ENCODE peak calls at places on chromosomes 5 and 9, in six cellular contexts. I, P, J, K, U and A are unnamed samples.
A peak's percentile ranks its signal among the peaks of the same experiment; 100 is the strongest.

GRCh38 chr9:108445431-108446018 is 410.3 kb downstream of the ACTL7B start:
- DNase-seq in K (no peak), P (no peak), U (no peak), J (no peak), I (no peak), A (no peak)

GRCh38 chr9:33255471-33255870 is 9.0 kb downstream of the BAG1 start:
- DNase-seq in J (no peak), P (no peak), U (no peak), I (no peak), K (no peak), A (no peak)

GRCh38 chr9:16136961-16137360 is 584.1 kb downstream of the CCDC171 start:
- DNase-seq in P (no peak), U (no peak), K (no peak), I (peak; percentile 67), J (peak; percentile 79), A (peak; percentile 46)

GRCh38 chr5:77935516-77936364 is 159.6 kb upstream of the TBCA start:
- DNase-seq in K (no peak), P (no peak), J (no peak), U (peak; percentile 74), I (no peak), A (no peak)

GRCh38 chr9:88219601-88220000 is 81.3 kb upstream of the SPATA31C2 start:
- DNase-seq in J (no peak), K (no peak), U (no peak), P (no peak), I (no peak), A (no peak)

GRCh38 chr5:82719368-82719767 is 357.8 kb downstream of the TMEM167A start:
- DNase-seq in K (no peak), P (peak; percentile 16), I (no peak), J (peak; percentile 2), U (no peak), A (no peak)

GRCh38 chr5:171984748-171985419 is 21.6 kb downstream of the FBXW11 start:
- DNase-seq in P (no peak), J (peak; percentile 98), I (no peak), K (no peak), U (no peak), A (no peak)

GRCh38 chr5:2186472-2187015 is 303.8 kb upstream of the IRX4 start:
- DNase-seq in K (no peak), U (no peak), J (no peak), I (no peak), P (peak; percentile 1), A (no peak)

GRCh38 chr5:2902186-2902585 is 150.7 kb upstream of the IRX2 start:
- DNase-seq in K (no peak), P (no peak), U (no peak), I (no peak), J (no peak), A (no peak)

GRCh38 chr5:101163088-101163487 is 260.0 kb upstream of the ST8SIA4 start:
- DNase-seq in J (no peak), I (no peak), P (no peak), U (no peak), K (no peak), A (no peak)

GRCh38 chr9:113635586-113635985 is 172.1 kb downstream of the RGS3 start:
- DNase-seq in J (no peak), I (no peak), U (no peak), P (no peak), K (no peak), A (no peak)

GRCh38 chr5:62306494-62307363 is 723 bp downstream of the KIF2A start:
- DNase-seq in J (peak; percentile 35), I (peak; percentile 42), K (peak; percentile 19), U (peak; percentile 19), P (peak; percentile 50), A (no peak)

GRCh38 chr9:86093788-86094555 is 5.4 kb downstream of the GOLM1 start:
- DNase-seq in K (no peak), U (no peak), P (no peak), J (peak; percentile 15), I (no peak), A (no peak)

GRCh38 chr5:66810151-66810550 is 214.0 kb downstream of the MAST4 start:
- DNase-seq in U (no peak), J (no peak), K (no peak), I (no peak), P (no peak), A (no peak)

GRCh38 chr5:128673970-128674369 is 135.9 kb upstream of the FBN2 start:
- DNase-seq in U (no peak), I (no peak), K (no peak), P (no peak), J (no peak), A (no peak)

GRCh38 chr5:40413747-40414146 is 266.0 kb upstream of the PTGER4 start:
- DNase-seq in U (no peak), I (no peak), P (no peak), J (peak; percentile 61), K (no peak), A (no peak)

GRCh38 chr9:9563817-9564216 is 1049.0 kb downstream of the PTPRD start:
- DNase-seq in U (no peak), I (no peak), K (no peak), J (no peak), P (no peak), A (no peak)

GRCh38 chr5:135578685-135579341 is at the start of gene CXCL14:
- DNase-seq in J (peak; percentile 49), U (no peak), P (peak; percentile 37), I (peak; percentile 47), K (no peak), A (peak; percentile 52)

GRCh38 chr9:131714161-131714646 is 25.7 kb downstream of the RAPGEF1 start:
- DNase-seq in I (peak; percentile 64), J (peak; percentile 91), K (no peak), P (peak; percentile 59), U (no peak), A (peak; percentile 69)

GRCh38 chr9:97072285-97072770 is 33.4 kb upstream of the CTSV start:
- DNase-seq in K (no peak), P (no peak), I (no peak), J (no peak), U (no peak), A (no peak)

GRCh38 chr5:79628811-79629210 is 16.6 kb downstream of the TENT2 start:
- DNase-seq in P (no peak), K (no peak), J (no peak), U (no peak), I (no peak), A (no peak)

GRCh38 chr5:77945874-77946273 is 169.7 kb upstream of the TBCA start:
- DNase-seq in K (no peak), I (no peak), P (no peak), U (no peak), J (no peak), A (no peak)

GRCh38 chr5:57791875-57792274 is 309.3 kb upstream of the ACTBL2 start:
- DNase-seq in P (no peak), U (no peak), I (no peak), J (no peak), K (no peak), A (no peak)

GRCh38 chr9:12640866-12641636 is 52.1 kb upstream of the TYRP1 start:
- DNase-seq in U (no peak), P (no peak), K (peak; percentile 40), I (no peak), J (no peak), A (no peak)

GRCh38 chr5:11383506-11384095 is 520.6 kb downstream of the CTNND2 start:
- DNase-seq in P (no peak), I (no peak), J (no peak), U (no peak), K (peak; percentile 61), A (no peak)

GRCh38 chr9:124359426-124359825 is 55.8 kb downstream of the PSMB7 start:
- DNase-seq in P (no peak), I (no peak), J (no peak), U (no peak), K (no peak), A (no peak)

GRCh38 chr5:92513067-92513466 is 1068.0 kb downstream of the NR2F1-AS1 start:
- DNase-seq in I (no peak), P (no peak), U (no peak), K (no peak), J (peak; percentile 2), A (no peak)

GRCh38 chr5:154844800-154845199 is 5.6 kb downstream of the FAXDC2 start:
- DNase-seq in P (no peak), J (no peak), I (no peak), K (peak; percentile 10), U (no peak), A (no peak)

GRCh38 chr5:98905857-98906688 is 22.7 kb downstream of the CHD1 start:
- DNase-seq in K (no peak), I (no peak), P (no peak), U (no peak), J (peak; percentile 59), A (no peak)

GRCh38 chr9:70525553-70525952 is 111.1 kb upstream of the KLF9 start:
- DNase-seq in P (no peak), I (no peak), U (no peak), J (peak; percentile 27), K (no peak), A (no peak)

GRCh38 chr9:33289501-33289900 is 815 bp upstream of the NFX1 start:
- DNase-seq in J (no peak), K (no peak), P (no peak), U (no peak), I (peak; percentile 20), A (no peak)

GRCh38 chr9:17734674-17735073 is 155.8 kb downstream of the SH3GL2 start:
- DNase-seq in K (no peak), J (no peak), P (no peak), I (no peak), U (no peak), A (no peak)

GRCh38 chr9:124078641-124079040 is 67.1 kb downstream of the LHX2 start:
- DNase-seq in P (no peak), J (peak; percentile 48), K (no peak), I (no peak), U (no peak), A (no peak)

GRCh38 chr9:28365020-28365640 is 791.8 kb upstream of the C9orf72 start:
- DNase-seq in K (no peak), I (no peak), J (no peak), P (no peak), U (no peak), A (no peak)

GRCh38 chr5:127352068-127352467 is 61.5 kb downstream of the MEGF10 start:
- DNase-seq in I (no peak), J (no peak), U (no peak), K (no peak), P (no peak), A (no peak)

GRCh38 chr9:129412814-129413536 is 207.9 kb downstream of the C9orf50 start:
- DNase-seq in P (peak; percentile 58), I (peak; percentile 62), K (peak; percentile 66), J (peak; percentile 78), U (peak; percentile 52), A (peak; percentile 45)

GRCh38 chr9:108972626-108973209 is 38.5 kb downstream of the ABITRAM start:
- DNase-seq in I (no peak), P (no peak), U (no peak), K (no peak), J (peak; percentile 31), A (no peak)

GRCh38 chr9:17520264-17521058 is 58.4 kb upstream of the SH3GL2 start:
- DNase-seq in K (peak; percentile 46), I (no peak), J (no peak), P (no peak), U (no peak), A (no peak)